ENCODE peak calls at places on chromosomes 11 and 22, in four cellular contexts. F, R, C and G are unnamed samples.

GRCh38 chr22:38176170-38176741 is 5.4 kb downstream of the PLA2G6 start:
- DNase-seq in R (no peak), F (no peak), C (no peak), G (peak)

GRCh38 chr11:126871792-126872191 is 128.8 kb downstream of the KIRREL3 start:
- DNase-seq in F (peak), R (no peak), C (no peak), G (no peak)

GRCh38 chr11:18384157-18384641 is 10.2 kb upstream of the LDHA start:
- DNase-seq in C (peak), F (peak), R (peak), G (peak)

GRCh38 chr22:31829505-31829904 is 75.7 kb downstream of the DEPDC5 start:
- DNase-seq in F (peak), C (peak), R (peak), G (peak)

GRCh38 chr22:26632422-26633155 is 10.8 kb downstream of the CRYBA4 start:
- DNase-seq in C (peak), F (no peak), R (peak), G (no peak)

GRCh38 chr22:45320326-45320976 is 10.7 kb downstream of the FAM118A start:
- DNase-seq in C (no peak), R (no peak), F (no peak), G (no peak)

GRCh38 chr11:109706940-109707339 is 284.9 kb downstream of the C11orf87 start:
- DNase-seq in F (no peak), C (no peak), R (no peak), G (no peak)

GRCh38 chr11:111688028-111688427 is 78.2 kb downstream of the PPP2R1B start:
- DNase-seq in R (no peak), C (no peak), F (no peak), G (no peak)

GRCh38 chr11:58796333-58797049 is 48.0 kb downstream of the GLYATL2 start:
- DNase-seq in C (no peak), F (no peak), R (no peak), G (no peak)

GRCh38 chr22:18065256-18065655 is 12.5 kb upstream of the PEX26 start:
- DNase-seq in R (no peak), C (no peak), F (no peak), G (no peak)

GRCh38 chr11:43930868-43931716 is 11.3 kb upstream of the C11orf96 start:
- DNase-seq in R (no peak), F (no peak), C (no peak), G (no peak)

GRCh38 chr22:39254122-39254521 is 9.3 kb upstream of the PDGFB start:
- DNase-seq in R (peak), F (no peak), C (no peak), G (no peak)

GRCh38 chr11:116700586-116701220 is 72.1 kb downstream of the BUD13 start:
- DNase-seq in R (no peak), C (no peak), F (no peak), G (no peak)

GRCh38 chr11:107792049-107792443 is 66.5 kb downstream of the SLC35F2 start:
- DNase-seq in F (no peak), C (no peak), R (peak), G (no peak)

GRCh38 chr22:39183991-39184585 is 31.6 kb upstream of the CBX7 start:
- DNase-seq in C (peak), F (peak), R (no peak), G (no peak)

GRCh38 chr11:67293090-67293489 is 4.0 kb downstream of the ANKRD13D start:
- DNase-seq in F (no peak), R (no peak), C (no peak), G (no peak)

GRCh38 chr22:22935546-22936157 is 48.0 kb downstream of the IGLL5 start:
- DNase-seq in F (no peak), R (no peak), C (peak), G (peak)

GRCh38 chr11:47726878-47727514 is 11.8 kb upstream of the AGBL2 start:
- DNase-seq in C (no peak), R (no peak), F (peak), G (no peak)

GRCh38 chr11:72378704-72379383 is 55.5 kb downstream of the CLPB start:
- DNase-seq in C (no peak), F (no peak), R (no peak), G (no peak)

GRCh38 chr11:88281317-88281712 is 56.2 kb downstream of the CTSC start:
- DNase-seq in F (no peak), C (no peak), R (no peak), G (no peak)

GRCh38 chr22:32355760-32356159 is 1.9 kb upstream of the RFPL3 start:
- DNase-seq in F (peak), C (no peak), R (no peak), G (no peak)

GRCh38 chr11:63444181-63444580 is 46.8 kb downstream of the PLAAT5 start:
- DNase-seq in C (no peak), F (no peak), R (no peak), G (no peak)

GRCh38 chr11:58531865-58532341 is 24.0 kb upstream of the OR5B21 start:
- DNase-seq in R (no peak), C (no peak), F (no peak), G (no peak)

GRCh38 chr11:30586251-30587144 is at the start of gene MPPED2:
- DNase-seq in R (peak), F (no peak), C (peak), G (no peak)

GRCh38 chr11:12079726-12080556 is 30.4 kb upstream of the MICAL2 start:
- DNase-seq in F (peak), R (no peak), C (no peak), G (no peak)

GRCh38 chr11:60701509-60701818 is 2.1 kb downstream of the MS4A8 start:
- DNase-seq in R (no peak), F (no peak), C (no peak), G (no peak)

GRCh38 chr11:2462986-2463765 is 18.4 kb downstream of the KCNQ1 start:
- DNase-seq in R (no peak), C (no peak), F (peak), G (no peak)

GRCh38 chr11:62108017-62108750 is 15.6 kb upstream of the INCENP start:
- DNase-seq in F (peak), C (peak), R (peak), G (peak)

GRCh38 chr22:28314959-28315358 is 364.7 kb downstream of the TTC28 start:
- DNase-seq in F (no peak), C (no peak), R (no peak), G (no peak)

GRCh38 chr22:45743687-45744086 is 72.1 kb downstream of the ATXN10 start:
- DNase-seq in C (no peak), R (no peak), F (peak), G (no peak)

GRCh38 chr11:1873048-1873812 is 18.5 kb downstream of the PRR33 start:
- DNase-seq in F (no peak), R (peak), C (no peak), G (no peak)

GRCh38 chr22:40818192-40818746 is 877 bp downstream of the SLC25A17 start:
- DNase-seq in R (no peak), F (no peak), C (no peak), G (no peak)

GRCh38 chr11:79600747-79601146 is 159.9 kb upstream of the TENM4 start:
- DNase-seq in C (no peak), F (no peak), R (no peak), G (no peak)

GRCh38 chr11:12802418-12803085 is 128.3 kb downstream of the TEAD1 start:
- DNase-seq in C (peak), R (no peak), F (peak), G (no peak)

GRCh38 chr22:47588583-47588970 is 826.1 kb downstream of the TBC1D22A start:
- DNase-seq in F (no peak), C (no peak), R (no peak), G (no peak)

GRCh38 chr11:47980093-47980906 is at the start of gene PTPRJ:
- DNase-seq in C (peak), F (no peak), R (peak), G (no peak)

GRCh38 chr11:128519353-128519752 is 68.0 kb downstream of the ETS1 start:
- DNase-seq in R (no peak), F (no peak), C (no peak), G (no peak)

GRCh38 chr22:41184679-41185078 is 20.4 kb upstream of the L3MBTL2 start:
- DNase-seq in F (no peak), R (no peak), C (no peak), G (no peak)

GRCh38 chr11:113554531-113554930 is 79.3 kb upstream of the DRD2 start:
- DNase-seq in F (no peak), C (no peak), R (no peak), G (no peak)

GRCh38 chr11:113553905-113554304 is 78.7 kb upstream of the DRD2 start:
- DNase-seq in F (no peak), R (peak), C (peak), G (no peak)

GRCh38 chr11:113551645-113552044 is 76.4 kb upstream of the DRD2 start:
- DNase-seq in C (no peak), F (no peak), R (no peak), G (no peak)

GRCh38 chr11:113552271-113552670 is 77.1 kb upstream of the DRD2 start:
- DNase-seq in F (no peak), C (no peak), R (no peak), G (no peak)

DNA sequence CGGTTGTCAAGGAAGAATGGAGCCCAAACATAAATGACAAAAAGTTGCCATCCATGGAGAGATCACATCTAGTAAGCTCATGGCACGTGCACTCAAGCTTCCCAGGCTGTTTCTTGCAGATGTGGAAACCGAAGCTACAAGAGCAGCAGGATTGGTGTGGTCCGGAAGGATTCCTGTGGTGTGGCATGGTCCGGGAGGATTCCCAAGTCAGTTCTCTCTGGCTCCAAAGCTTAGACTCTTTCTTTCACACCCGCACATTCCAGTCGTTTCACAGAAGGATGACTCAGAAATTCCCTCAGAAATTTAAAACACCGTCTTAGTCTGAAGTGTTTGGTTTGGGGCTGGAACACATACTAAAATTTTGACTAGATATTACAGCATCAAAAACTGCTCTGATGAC is 78.0 kb upstream of the DRD2 start:
- DNase-seq in C (no peak), R (no peak), F (no peak), G (no peak)
- TF ChIP-seq SMC3 in C (no peak), R (no peak), F (no peak), G (no peak)

DNA sequence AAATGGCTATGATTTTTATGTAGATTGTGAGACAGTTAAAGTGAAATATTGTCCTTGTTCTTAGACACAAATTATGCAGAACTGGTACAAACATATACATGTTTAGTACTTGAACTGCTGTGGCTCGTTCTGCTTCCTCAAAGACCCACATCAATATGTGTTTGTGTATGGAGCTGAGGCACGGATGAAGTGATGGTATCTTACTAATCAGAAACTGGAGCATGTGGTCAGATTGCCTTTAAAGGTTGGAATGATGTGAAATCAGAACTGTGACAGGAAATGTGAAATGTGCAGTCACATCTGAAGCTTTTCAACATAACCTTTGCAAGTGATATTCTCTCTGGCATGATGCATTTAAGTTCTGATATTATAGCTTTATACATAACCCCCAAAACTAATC is 130.5 kb downstream of the NAV2 start:
- DNase-seq in F (no peak), R (no peak), C (no peak), G (no peak)
- TF ChIP-seq ZBTB33 in F (no peak), R (no peak), C (no peak), G (no peak)

GRCh38 chr11:10490398-10491232 is 35.6 kb downstream of the AMPD3 start:
- DNase-seq in C (peak), F (peak), R (peak), G (no peak)
- TF ChIP-seq SMC3 in C (no peak), F (no peak), R (no peak), G (no peak)

GRCh38 chr11:64856382-64857227 is 12.2 kb upstream of the CDC42BPG start:
- DNase-seq in R (no peak), F (peak), C (no peak), G (no peak)
- TF ChIP-seq ZBTB33 in R (no peak), F (peak), C (no peak), G (no peak)

GRCh38 chr22:24716602-24717001 is 57.9 kb downstream of the PIWIL3 start:
- DNase-seq in C (no peak), R (no peak), F (no peak), G (no peak)
- TF ChIP-seq SMC3 in C (no peak), R (no peak), F (no peak), G (no peak)

GRCh38 chr11:19698493-19699292 is 13.9 kb upstream of the NAV2 start:
- DNase-seq in F (no peak), R (no peak), C (no peak), G (no peak)
- TF ChIP-seq ZBTB33 in F (no peak), R (no peak), C (no peak), G (no peak)

GRCh38 chr11:71323876-71324526 is 71.6 kb upstream of the SHANK2 start:
- DNase-seq in R (no peak), F (no peak), C (no peak), G (no peak)
- TF ChIP-seq SMC3 in R (no peak), F (no peak), C (no peak), G (no peak)

DNA sequence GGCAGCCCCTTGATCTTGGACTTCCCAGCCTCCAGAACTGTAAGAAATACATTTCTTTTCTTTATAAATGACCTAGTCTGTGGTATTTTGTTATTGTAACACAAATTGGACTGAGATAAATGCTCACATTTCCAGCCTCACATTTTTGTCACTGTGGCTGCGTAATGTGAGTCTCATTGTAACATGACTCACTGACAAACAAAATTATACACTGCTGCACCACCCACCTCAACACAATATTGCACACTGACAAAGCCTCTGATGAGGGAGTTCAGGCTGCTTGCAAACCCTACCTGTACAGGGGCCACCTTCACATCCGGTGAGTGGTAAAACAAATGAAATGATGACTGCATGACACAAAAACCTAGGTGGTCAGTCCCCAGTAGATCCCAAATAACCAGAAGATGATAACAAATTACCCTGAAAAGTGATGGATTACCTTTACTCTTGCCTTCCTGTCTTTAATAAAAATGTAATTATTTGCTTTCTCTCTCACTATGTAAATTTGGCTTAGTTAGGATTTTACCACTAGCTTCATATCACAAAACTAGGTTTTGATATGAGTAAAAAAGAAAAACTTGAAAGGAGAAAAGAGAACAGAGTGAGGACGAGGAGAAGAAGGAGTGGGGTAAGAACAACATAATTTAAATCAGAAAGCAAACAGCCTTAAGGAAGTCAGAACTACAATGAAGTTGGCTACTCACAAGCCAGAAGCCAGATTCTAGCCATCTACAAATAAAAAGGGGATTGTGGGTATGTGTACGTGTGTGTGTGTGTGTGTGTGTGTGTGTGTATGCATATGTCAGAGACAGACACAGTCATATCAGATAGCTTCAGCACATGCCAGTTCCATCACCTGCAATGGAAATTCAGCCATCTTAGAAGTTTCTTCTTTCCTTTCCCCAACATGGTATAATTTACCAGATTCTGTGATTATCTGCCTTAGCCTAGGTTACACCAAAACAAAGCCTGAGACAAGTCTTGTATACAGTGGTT is 53.4 kb upstream of the SESN3 start:
- DNase-seq in F (no peak), C (no peak), R (no peak), G (no peak)
- TF ChIP-seq ZBTB33 in F (no peak), C (no peak), R (no peak), G (no peak)

GRCh38 chr11:45933131-45933821 is 10.8 kb downstream of the LARGE2 start:
- DNase-seq in F (no peak), R (no peak), C (no peak), G (no peak)

GRCh38 chr11:45930031-45930794 is 7.8 kb downstream of the LARGE2 start:
- DNase-seq in F (no peak), R (peak), C (no peak), G (peak)

GRCh38 chr11:45932217-45932616 is 9.8 kb downstream of the LARGE2 start:
- DNase-seq in R (no peak), F (no peak), C (no peak), G (no peak)

GRCh38 chr11:45930951-45931563 is 8.6 kb downstream of the LARGE2 start:
- DNase-seq in R (no peak), F (no peak), C (no peak), G (no peak)

DNA sequence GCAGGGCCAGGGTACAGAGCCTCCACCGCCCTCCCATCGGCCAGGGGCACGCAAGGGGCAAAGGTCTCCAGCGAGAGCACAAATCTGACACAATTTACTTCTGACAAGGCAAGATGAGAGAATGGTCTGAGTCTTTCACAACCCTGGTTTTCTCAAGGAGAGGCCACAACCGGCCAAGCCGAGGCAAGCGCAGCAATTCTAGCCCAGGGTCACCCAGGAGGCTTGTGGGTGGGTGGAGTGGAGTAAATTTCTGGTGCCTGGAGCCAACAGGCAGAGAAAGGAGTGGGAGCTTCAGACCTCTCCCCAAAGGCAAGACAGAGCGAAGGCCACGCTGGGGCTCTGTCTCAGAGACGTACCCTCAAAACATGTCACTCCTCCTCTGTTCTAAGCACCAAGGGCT is 9.3 kb downstream of the LARGE2 start:
- DNase-seq in F (no peak), R (no peak), C (no peak), G (no peak)
- TF ChIP-seq SMC3 in F (no peak), R (no peak), C (no peak), G (no peak)

DNA sequence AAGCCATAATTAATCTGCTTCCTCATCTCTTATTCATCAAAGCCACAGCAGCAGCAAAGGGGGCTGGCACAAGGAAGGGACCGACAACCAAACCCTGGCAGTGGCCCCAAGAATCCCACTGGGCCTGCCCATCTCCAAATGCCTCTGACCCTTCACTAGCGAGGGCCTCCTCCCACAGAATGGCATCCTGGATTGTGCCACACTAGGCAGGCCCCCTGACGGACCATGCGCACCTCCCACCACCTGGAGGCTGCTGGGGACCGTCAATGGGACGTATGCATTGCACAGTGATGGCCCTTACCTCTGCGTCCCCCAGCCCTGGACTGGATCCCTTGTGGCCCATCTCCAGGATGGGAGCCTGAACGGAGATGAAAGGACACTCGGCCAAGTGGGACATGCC is 4.1 kb upstream of the RTN4R start:
- DNase-seq in C (no peak), R (no peak), F (no peak), G (no peak)
- TF ChIP-seq ZBTB33 in C (no peak), R (no peak), F (no peak), G (no peak)